ENCODE peak calls at places on chromosomes 4 and X, in seven cellular contexts. U is sciatic nerve; F is activated naive CD8-positive, alpha-beta T cell treated with anti-CD3 and anti-CD28 coated beads, Interleukin-2, amount 50 U/mL, for 24 hours; L is NCI-H345; Q is AG08396; R is choroid plexus epithelial cell; T is germinal center. E is an unnamed sample.

GRCh38 chr4:78432896-78433295 is 118.7 kb upstream of the ANXA3 start:
- DNase-seq in R (peak; percentile 10), U (no peak), T (no peak), Q (peak; percentile 9), F (no peak), L (no peak), E (no peak)

GRCh38 chrX:136496359-136496767 is 1.0 kb upstream of the HTATSF1 start:
- DNase-seq in T (no peak), R (no peak), U (no peak), Q (no peak), L (no peak), F (no peak), E (no peak)

GRCh38 chr4:53688186-53688790 is 97.0 kb upstream of the LNX1 start:
- DNase-seq in R (peak; percentile 100), Q (peak; percentile 91), L (no peak), T (no peak), U (no peak), F (peak; percentile 55), E (no peak)

GRCh38 chr4:76688737-76689078 is 209.2 kb downstream of the SOWAHB start:
- DNase-seq in F (no peak), Q (no peak), T (peak; percentile 28), R (peak; percentile 66), U (no peak), L (peak; percentile 17), E (no peak)

GRCh38 chrX:134020910-134021309 is 35.5 kb upstream of the GPC3 start:
- DNase-seq in F (no peak), R (no peak), Q (no peak), L (no peak), T (no peak), U (no peak), E (no peak)

GRCh38 chr4:129153700-129154099 is 57.7 kb downstream of the C4orf33 start:
- DNase-seq in U (no peak), L (no peak), R (no peak), F (no peak), Q (no peak), T (no peak), E (no peak)

GRCh38 chr4:2103843-2104547 is 44.9 kb downstream of the NAT8L start:
- DNase-seq in Q (no peak), F (no peak), U (no peak), R (no peak), L (no peak), T (no peak), E (peak; percentile 40)

GRCh38 chr4:175090116-175090515 is 172.0 kb downstream of the ADAM29 start:
- DNase-seq in L (peak; percentile 2), U (no peak), R (no peak), T (no peak), Q (no peak), F (no peak), E (no peak)

E was measured in GM06990.